ENCODE peak calls at places on chromosomes 7 and 10, in six cellular contexts. X is spleen; N is heart right ventricle; M is fibroblast of lung; W is CD8-positive, alpha-beta memory T cell; R is colonic mucosa. P is an unnamed sample. For H3K9me3, the result is how much of the 10 kb centered on the place peaks cover.

GRCh38 chr7:137443616-137444015 is 100.1 kb upstream of the PTN start:
- DNase-seq in X (no peak), N (no peak), M (peak), W (no peak), R (no peak), P (no peak)

GRCh38 chr10:119431768-119432135 is 110.8 kb downstream of the RGS10 start:
- DNase-seq in X (no peak), N (no peak), M (no peak), W (no peak), R (no peak), P (no peak)

GRCh38 chr7:36765605-36766004 is 41.3 kb upstream of the AOAH start:
- DNase-seq in X (no peak), N (no peak), M (no peak), W (no peak), R (no peak), P (no peak)

GRCh38 chr10:69315100-69315542 is 36.8 kb downstream of the HK1 start:
- DNase-seq in X (no peak), N (no peak), M (no peak), W (no peak), R (no peak), P (no peak)

GRCh38 chr10:50794490-50794889 is 54.8 kb downstream of the ASAH2B start:
- DNase-seq in X (no peak), N (no peak), M (no peak), W (no peak), R (no peak), P (no peak)

GRCh38 chr7:87354749-87355148 is 9.3 kb downstream of the CROT start:
- DNase-seq in X (no peak), N (no peak), M (no peak), W (no peak), R (no peak), P (peak)

GRCh38 chr10:70078937-70079336 is 26.3 kb downstream of the MACROH2A2 start:
- DNase-seq in X (no peak), N (no peak), M (no peak), W (no peak), R (no peak), P (no peak)

GRCh38 chr7:43593010-43593409 is 10.1 kb downstream of the STK17A start:
- DNase-seq in X (no peak), N (no peak), M (no peak), W (no peak), R (no peak), P (no peak)

GRCh38 chr10:77247076-77247561 is 390.5 kb downstream of the KCNMA1 start:
- DNase-seq in X (no peak), N (no peak), M (peak), W (no peak), R (peak), P (no peak)

GRCh38 chr10:13335881-13336280 is 12.2 kb downstream of the SEPHS1 start:
- DNase-seq in X (no peak), N (no peak), M (no peak), W (no peak), R (no peak), P (no peak)

GRCh38 chr10:132516771-132517725 is 20.5 kb upstream of the INPP5A start:
- DNase-seq in X (peak), N (peak), M (peak), W (no peak), R (peak), P (peak)

GRCh38 chr10:75294518-75294865 is 58.7 kb upstream of the COMTD1 start:
- DNase-seq in X (peak), N (peak), M (peak), W (no peak), R (no peak), P (no peak)

DNA sequence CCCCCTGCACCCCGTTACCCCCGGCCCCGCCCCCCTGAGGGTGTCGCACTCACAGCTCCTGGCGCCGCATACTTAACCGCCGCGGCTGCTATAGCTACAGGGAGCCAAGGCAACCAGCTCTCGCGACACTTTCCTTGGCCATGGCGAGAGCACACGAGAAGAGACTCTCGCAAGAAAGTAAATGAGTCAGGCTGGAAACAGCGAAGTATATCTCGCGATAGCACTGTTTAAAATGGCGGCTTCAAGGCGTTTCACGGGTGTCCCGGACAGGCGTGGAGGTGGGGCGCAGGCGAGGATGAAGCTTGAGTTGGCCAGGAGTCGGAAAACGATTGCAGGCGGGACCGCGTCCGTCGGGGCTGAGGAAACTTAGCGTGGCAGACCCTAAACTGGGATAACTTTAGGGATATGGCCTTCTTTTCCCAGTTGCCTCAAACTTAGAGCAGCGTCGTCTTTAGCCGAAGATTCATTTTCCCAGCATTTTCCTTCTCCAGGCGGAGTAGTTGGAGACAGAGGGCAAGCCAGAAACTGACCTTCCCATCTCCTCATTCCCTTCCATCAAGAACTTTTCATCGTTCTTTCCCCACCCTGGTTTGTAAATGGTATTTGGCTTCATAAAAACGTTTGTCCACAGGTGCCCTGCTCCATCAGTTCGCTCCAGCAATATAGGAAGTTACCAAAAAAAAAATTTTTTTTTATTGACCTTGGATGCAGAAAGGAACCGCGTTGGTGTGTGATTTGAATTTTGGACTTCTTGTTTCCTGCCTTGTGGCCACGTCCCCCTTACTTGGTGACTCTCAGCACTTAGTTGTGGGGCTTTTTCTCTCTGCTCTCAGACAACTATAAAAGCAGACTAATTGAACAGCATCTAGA is 15.2 kb downstream of the MYOZ1 start:
- DNase-seq in X (peak), N (peak), M (peak), W (peak), R (peak), P (peak)
- H3K9me3 ChIP-seq in X (under half), N (under half), M (under half), W (under half), R (under half), P (under half)

GRCh38 chr7:157951300-157952049 is 614.7 kb downstream of the DNAJB6 start:
- DNase-seq in X (peak), N (no peak), M (no peak), W (no peak), R (no peak), P (no peak)
- H3K9me3 ChIP-seq in X (under half), N (under half), M (under half), W (under half), R (under half), P (under half)

GRCh38 chr10:62343000-62343399 is 31.2 kb upstream of the ZNF365 start:
- DNase-seq in X (no peak), N (no peak), M (no peak), W (no peak), R (no peak), P (no peak)
- H3K9me3 ChIP-seq in X (half or more), N (half or more), M (under half), W (under half), R (under half), P (under half)

GRCh38 chr7:158113321-158114025 is 474.1 kb downstream of the PTPRN2 start:
- DNase-seq in X (no peak), N (no peak), M (no peak), W (no peak), R (no peak), P (no peak)

GRCh38 chr7:158110661-158111555 is 476.7 kb downstream of the PTPRN2 start:
- DNase-seq in X (no peak), N (no peak), M (no peak), W (no peak), R (no peak), P (no peak)

GRCh38 chr7:158111556-158111880 is 476.1 kb downstream of the PTPRN2 start:
- DNase-seq in X (no peak), N (no peak), M (no peak), W (no peak), R (no peak), P (no peak)

GRCh38 chr7:158112571-158113320 is 474.9 kb downstream of the PTPRN2 start:
- DNase-seq in X (no peak), N (no peak), M (no peak), W (no peak), R (no peak), P (no peak)

DNA sequence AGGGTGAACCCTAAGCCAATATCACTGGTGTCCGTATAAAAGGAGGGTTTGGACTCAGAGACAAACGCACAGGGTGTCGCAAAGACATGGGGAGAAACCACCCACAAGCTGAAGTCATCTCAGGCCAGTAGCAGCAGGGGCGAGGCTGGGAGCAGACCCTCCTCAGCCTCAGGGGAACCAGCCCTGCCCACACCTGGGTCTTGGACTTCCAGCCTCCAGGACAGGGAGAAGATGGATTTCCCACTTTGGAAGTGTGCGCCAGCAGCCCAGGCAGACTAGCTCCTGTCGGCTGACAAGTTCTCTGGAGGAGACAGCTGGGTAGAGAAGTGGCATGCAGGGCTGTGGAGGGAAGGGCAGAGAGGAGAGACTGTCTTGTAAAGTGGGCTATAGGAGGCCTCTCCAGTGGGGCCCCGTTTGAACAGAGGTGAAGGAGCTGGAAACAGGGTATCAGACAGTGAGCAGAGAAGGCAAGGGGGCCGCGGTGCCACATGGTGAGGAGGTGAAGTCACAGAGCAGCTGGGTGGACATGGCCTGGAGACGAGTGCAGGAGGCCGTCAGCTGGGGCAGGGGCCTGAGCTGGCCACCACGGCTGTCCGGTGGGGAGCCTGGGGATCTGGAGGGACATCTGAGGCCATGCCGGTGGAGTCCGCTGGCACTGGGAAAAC is 475.6 kb downstream of the PTPRN2 start:
- DNase-seq in X (no peak), N (no peak), M (no peak), W (no peak), R (no peak), P (no peak)
- H3K9me3 ChIP-seq in X (half or more), N (half or more), M (under half), W (under half), R (under half), P (under half)

GRCh38 chr7:4018917-4019316 is 663.2 kb upstream of the FOXK1 start:
- DNase-seq in X (no peak), N (no peak), M (no peak), W (no peak), R (no peak), P (no peak)

GRCh38 chr7:4017785-4018184 is 664.3 kb upstream of the FOXK1 start:
- DNase-seq in X (no peak), N (no peak), M (no peak), W (no peak), R (no peak), P (no peak)

GRCh38 chr7:4021413-4021812 is 660.7 kb upstream of the FOXK1 start:
- DNase-seq in X (peak), N (no peak), M (no peak), W (no peak), R (no peak), P (no peak)

GRCh38 chr7:4017081-4017480 is 665.0 kb upstream of the FOXK1 start:
- DNase-seq in X (no peak), N (no peak), M (no peak), W (no peak), R (no peak), P (no peak)

GRCh38 chr7:4020086-4020485 is 662.0 kb upstream of the FOXK1 start:
- DNase-seq in X (peak), N (no peak), M (no peak), W (no peak), R (no peak), P (no peak)
- H3K9me3 ChIP-seq in X (under half), N (under half), M (under half), W (under half), R (under half), P (under half)

DNA sequence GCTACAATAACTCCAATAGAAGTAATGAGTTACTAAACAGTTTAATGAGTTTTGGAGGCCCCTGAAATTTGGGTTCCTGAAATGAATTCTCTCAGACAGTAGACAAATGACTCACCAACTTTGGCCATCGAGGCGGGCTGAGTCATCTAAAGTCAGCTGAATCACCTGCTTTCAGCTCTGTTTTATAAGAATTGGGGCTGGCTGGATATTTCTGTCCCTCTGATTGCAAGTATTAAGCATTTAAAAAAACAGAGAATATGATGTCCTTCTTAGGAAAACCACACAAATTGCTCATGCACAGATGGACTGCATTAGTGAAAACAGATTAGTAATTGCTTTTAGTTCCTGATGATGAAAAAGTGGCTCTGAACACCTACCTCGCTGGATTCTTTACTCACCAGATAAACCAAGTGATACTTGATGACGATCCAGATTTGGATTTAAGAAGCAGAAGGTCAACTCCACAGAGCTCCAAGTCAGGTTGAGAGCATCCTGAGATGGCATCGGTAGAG is 59.1 kb downstream of the ZNF365 start:
- DNase-seq in X (no peak), N (no peak), M (peak), W (no peak), R (no peak), P (no peak)
- H3K9me3 ChIP-seq in X (under half), N (under half), M (under half), W (under half), R (under half), P (under half)

GRCh38 chr7:63073736-63074135 is 924.9 kb upstream of the ZNF722 start:
- DNase-seq in X (no peak), N (no peak), M (no peak), W (no peak), R (no peak), P (no peak)

GRCh38 chr7:63071920-63072319 is 926.7 kb upstream of the ZNF722 start:
- DNase-seq in X (no peak), N (no peak), M (no peak), W (no peak), R (no peak), P (no peak)

GRCh38 chr7:63071396-63071795 is 927.3 kb upstream of the ZNF722 start:
- DNase-seq in X (no peak), N (no peak), M (no peak), W (no peak), R (no peak), P (no peak)

GRCh38 chr7:63072806-63073205 is 925.8 kb upstream of the ZNF722 start:
- DNase-seq in X (no peak), N (no peak), M (no peak), W (no peak), R (no peak), P (no peak)

GRCh38 chr7:63073286-63073685 is 925.4 kb upstream of the ZNF722 start:
- DNase-seq in X (no peak), N (no peak), M (no peak), W (no peak), R (no peak), P (no peak)
- H3K9me3 ChIP-seq in X (half or more), N (half or more), M (under half), W (under half), R (under half), P (under half)

GRCh38 chr10:18523858-18524257 is 127.5 kb downstream of the NSUN6 start:
- DNase-seq in X (no peak), N (no peak), M (no peak), W (no peak), R (no peak), P (no peak)
- H3K9me3 ChIP-seq in X (under half), N (under half), M (under half), W (under half), R (under half), P (under half)

GRCh38 chr7:157839672-157840167 is 502.9 kb downstream of the DNAJB6 start:
- DNase-seq in X (peak), N (no peak), M (no peak), W (no peak), R (no peak), P (no peak)
- H3K9me3 ChIP-seq in X (under half), N (under half), M (under half), W (under half), R (under half), P (under half)

DNA sequence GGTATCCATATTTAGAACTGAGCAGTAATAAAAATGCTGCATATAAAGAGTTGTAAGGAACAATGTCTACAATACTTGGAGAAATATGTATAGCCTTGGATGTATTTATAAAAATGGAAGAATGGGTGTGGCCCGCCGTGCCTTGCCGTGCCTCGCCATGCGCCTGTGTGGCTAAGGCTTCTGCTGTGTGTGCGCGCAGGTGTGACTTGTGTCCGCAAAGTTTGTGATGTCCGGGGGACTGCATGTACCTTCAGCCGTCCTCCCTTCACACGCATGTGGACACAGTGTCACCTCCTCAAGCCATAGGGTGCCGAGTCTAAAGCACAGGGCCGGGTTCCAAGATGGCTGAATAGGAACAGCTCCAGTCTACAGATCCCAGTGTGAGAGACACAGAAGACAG is 9.8 kb downstream of the SAMD9 start:
- DNase-seq in X (no peak), N (no peak), M (no peak), W (no peak), R (no peak), P (no peak)
- H3K9me3 ChIP-seq in X (half or more), N (half or more), M (under half), W (under half), R (under half), P (under half)

P was measured in NT2/D1.